ENCODE peak calls at places on chromosome 6, in six cellular contexts. W, A, M, H, G and O are unnamed samples.

GRCh38 chr6:1388927-1389790 is at the start of gene FOXF2:
- DNase-seq in A (no peak), H (peak; percentile 17), M (no peak), W (no peak), G (no peak), O (no peak)

GRCh38 chr6:170088349-170088951 is 202.4 kb downstream of the DLL1 start:
- DNase-seq in M (no peak), H (no peak), W (no peak), G (no peak), A (no peak), O (no peak)

GRCh38 chr6:125415921-125416320 is 114.2 kb upstream of the HDDC2 start:
- DNase-seq in M (no peak), G (peak; percentile 67), W (no peak), H (no peak), A (no peak), O (peak; percentile 8)

GRCh38 chr6:36414481-36414880 is 27.0 kb upstream of the ETV7 start:
- DNase-seq in H (no peak), A (no peak), M (no peak), W (no peak), G (no peak), O (no peak)

GRCh38 chr6:1424306-1424927 is 35.0 kb downstream of the FOXF2 start:
- DNase-seq in M (peak; percentile 58), H (peak; percentile 27), A (no peak), W (no peak), G (peak; percentile 63), O (peak; percentile 83)

GRCh38 chr6:21800948-21801438 is 207.4 kb downstream of the SOX4 start:
- DNase-seq in H (no peak), M (no peak), W (no peak), G (peak; percentile 87), A (no peak), O (peak; percentile 90)

GRCh38 chr6:14871196-14871595 is 374.7 kb upstream of the JARID2 start:
- DNase-seq in G (no peak), H (no peak), W (no peak), M (no peak), A (no peak), O (no peak)

GRCh38 chr6:26629373-26629772 is 30.2 kb downstream of the ZNF322 start:
- DNase-seq in W (no peak), G (no peak), M (no peak), A (no peak), H (no peak), O (no peak)

GRCh38 chr6:4809999-4810918 is 34.1 kb downstream of the CDYL start:
- DNase-seq in W (no peak), M (no peak), G (peak; percentile 73), A (no peak), H (no peak), O (peak; percentile 74)

GRCh38 chr6:142647436-142648389 is 297.3 kb downstream of the HIVEP2 start:
- DNase-seq in M (no peak), W (no peak), A (no peak), H (no peak), G (no peak), O (no peak)

GRCh38 chr6:131958551-131959470 is 7.6 kb upstream of the CCN2 start:
- DNase-seq in A (no peak), W (no peak), H (no peak), M (no peak), G (peak; percentile 36), O (no peak)

GRCh38 chr6:141667580-141668309 is 465.0 kb upstream of the GJE1 start:
- DNase-seq in W (no peak), A (no peak), H (no peak), M (no peak), G (peak; percentile 52), O (no peak)

GRCh38 chr6:109595998-109596397 is 95.0 kb downstream of the AK9 start:
- DNase-seq in A (no peak), W (no peak), G (peak; percentile 62), M (no peak), H (no peak), O (peak; percentile 52)

GRCh38 chr6:80163754-80164187 is 57.3 kb downstream of the BCKDHB start:
- DNase-seq in M (no peak), H (no peak), A (no peak), G (peak; percentile 87), W (no peak), O (peak; percentile 70)

GRCh38 chr6:26216886-26217713 is 129.9 kb downstream of the HFE start:
- DNase-seq in G (peak; percentile 92), W (peak; percentile 76), H (no peak), M (peak; percentile 88), A (peak; percentile 82), O (no peak)

GRCh38 chr6:167153523-167153959 is 4.2 kb downstream of the GPR31 start:
- DNase-seq in M (no peak), W (peak; percentile 33), H (no peak), G (peak; percentile 55), A (no peak), O (peak; percentile 5)